ENCODE peak calls at places on chromosomes 16 and 17, in four cellular contexts. M is fibroblast of lung, X is IMR-90, S is hepatocyte. Z is an unnamed sample.

GRCh38 chr17:7130626-7131467 is 16.2 kb upstream of the ASGR2 start:
- DNase-seq in M (no peak), X (no peak), S (no peak), Z (no peak)

GRCh38 chr16:78115659-78116058 is 16.2 kb downstream of the WWOX start:
- DNase-seq in M (no peak), X (no peak), S (no peak), Z (no peak)

GRCh38 chr17:68198931-68199836 is 48.7 kb upstream of the AMZ2 start:
- DNase-seq in M (peak; percentile 21), X (no peak), S (peak; percentile 29), Z (peak; percentile 37)

GRCh38 chr17:8698142-8699050 is 46.2 kb downstream of the CCDC42 start:
- DNase-seq in M (peak; percentile 68), X (peak; percentile 79), S (peak; percentile 79), Z (no peak)

GRCh38 chr17:27577884-27578717 is 52.9 kb upstream of the LGALS9 start:
- DNase-seq in M (peak; percentile 60), X (peak; percentile 73), S (peak; percentile 75), Z (no peak)

GRCh38 chr17:8964801-8965393 is 610 bp downstream of the PIK3R5 start:
- DNase-seq in M (no peak), X (no peak), S (no peak), Z (no peak)

GRCh38 chr17:8151641-8152111 is 528 bp downstream of the PER1 start:
- DNase-seq in M (peak; percentile 83), X (peak; percentile 67), S (peak; percentile 78), Z (peak; percentile 50)

GRCh38 chr16:30527635-30528178 is 1.3 kb upstream of the ZNF768 start:
- DNase-seq in M (no peak), X (no peak), S (no peak), Z (peak; percentile 84)

GRCh38 chr17:82848022-82848592 is 8.3 kb upstream of the ZNF750 start:
- DNase-seq in M (peak; percentile 82), X (peak; percentile 79), S (peak; percentile 50), Z (peak; percentile 96)

GRCh38 chr17:39953471-39953888 is 9.3 kb upstream of the GSDMA start:
- DNase-seq in M (no peak), X (no peak), S (no peak), Z (no peak)

GRCh38 chr16:50841081-50841886 is 99.4 kb downstream of the CYLD start:
- DNase-seq in M (no peak), X (no peak), S (no peak), Z (no peak)

GRCh38 chr16:81214745-81215166 is 23.7 kb upstream of the BCO1 start:
- DNase-seq in M (peak; percentile 13), X (peak; percentile 15), S (no peak), Z (no peak)

GRCh38 chr16:88333645-88334516 is 48.9 kb upstream of the ZNF469 start:
- DNase-seq in M (no peak), X (no peak), S (no peak), Z (no peak)

GRCh38 chr17:43021739-43022512 is at the start of gene VAT1:
- DNase-seq in M (peak; percentile 74), X (peak; percentile 63), S (peak; percentile 93), Z (peak; percentile 76)

GRCh38 chr16:15765880-15766279 is 90.9 kb downstream of the MYH11 start:
- DNase-seq in M (peak; percentile 42), X (peak; percentile 39), S (peak; percentile 56), Z (peak; percentile 24)

GRCh38 chr17:76492989-76493501 is 8.2 kb downstream of the RHBDF2 start:
- DNase-seq in M (peak; percentile 91), X (peak; percentile 93), S (peak; percentile 61), Z (peak; percentile 81)

GRCh38 chr16:12386076-12386641 is 409.6 kb downstream of the SNX29 start:
- DNase-seq in M (no peak), X (no peak), S (no peak), Z (no peak)

GRCh38 chr17:21104608-21105007 is 22.2 kb upstream of the DHRS7B start:
- DNase-seq in M (no peak), X (no peak), S (no peak), Z (no peak)

GRCh38 chr16:70597135-70597534 is 49.2 kb upstream of the IL34 start:
- DNase-seq in M (no peak), X (no peak), S (no peak), Z (no peak)

GRCh38 chr17:67853703-67854102 is 28.4 kb downstream of the BPTF start:
- DNase-seq in M (no peak), X (no peak), S (no peak), Z (no peak)

GRCh38 chr17:41666336-41666680 is 22.4 kb upstream of the EIF1 start:
- DNase-seq in M (peak; percentile 46), X (peak; percentile 78), S (peak; percentile 75), Z (peak; percentile 59)

GRCh38 chr17:8488931-8489330 is 53.2 kb downstream of the NDEL1 start:
- DNase-seq in M (peak; percentile 93), X (peak; percentile 98), S (peak; percentile 71), Z (peak; percentile 75)

GRCh38 chr16:24610421-24610765 is 71.0 kb downstream of the RBBP6 start:
- DNase-seq in M (peak; percentile 28), X (peak; percentile 1), S (peak; percentile 32), Z (peak; percentile 9)

GRCh38 chr17:27603870-27604794 is 26.9 kb upstream of the LGALS9 start:
- DNase-seq in M (no peak), X (no peak), S (peak; percentile 50), Z (no peak)

GRCh38 chr16:27781195-27781524 is 231.2 kb downstream of the KATNIP start:
- DNase-seq in M (peak; percentile 25), X (no peak), S (no peak), Z (no peak)

GRCh38 chr16:50326835-50327465 is 41.8 kb downstream of the BRD7 start:
- DNase-seq in M (peak; percentile 31), X (peak; percentile 36), S (no peak), Z (peak; percentile 46)

DNA sequence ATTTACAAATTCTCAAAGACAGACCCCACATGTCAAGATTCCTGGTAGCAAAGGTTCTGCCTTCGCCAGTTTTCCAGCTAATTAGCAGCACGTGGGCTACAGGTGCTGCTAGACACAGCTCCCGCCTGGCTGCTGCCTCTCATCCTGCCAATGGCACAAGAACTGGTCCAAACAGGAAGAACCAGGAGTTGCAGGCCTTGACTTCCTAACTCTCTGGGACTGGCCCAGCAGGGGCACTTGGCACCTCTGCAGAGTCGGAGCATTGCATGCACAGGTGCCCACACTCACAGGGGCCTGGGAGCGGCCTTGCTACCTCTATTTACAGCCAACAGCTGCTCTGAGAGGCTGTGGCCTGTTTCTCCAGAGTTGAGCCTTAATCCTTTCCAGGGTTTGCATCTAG is 39.6 kb downstream of the TK2 start:
- DNase-seq in M (no peak), X (no peak), S (no peak), Z (no peak)
- H3K4me2 ChIP-seq in M (no peak overlapping the region), X (no peak overlapping the region), S (no peak overlapping the region), Z (no peak overlapping the region)

DNA sequence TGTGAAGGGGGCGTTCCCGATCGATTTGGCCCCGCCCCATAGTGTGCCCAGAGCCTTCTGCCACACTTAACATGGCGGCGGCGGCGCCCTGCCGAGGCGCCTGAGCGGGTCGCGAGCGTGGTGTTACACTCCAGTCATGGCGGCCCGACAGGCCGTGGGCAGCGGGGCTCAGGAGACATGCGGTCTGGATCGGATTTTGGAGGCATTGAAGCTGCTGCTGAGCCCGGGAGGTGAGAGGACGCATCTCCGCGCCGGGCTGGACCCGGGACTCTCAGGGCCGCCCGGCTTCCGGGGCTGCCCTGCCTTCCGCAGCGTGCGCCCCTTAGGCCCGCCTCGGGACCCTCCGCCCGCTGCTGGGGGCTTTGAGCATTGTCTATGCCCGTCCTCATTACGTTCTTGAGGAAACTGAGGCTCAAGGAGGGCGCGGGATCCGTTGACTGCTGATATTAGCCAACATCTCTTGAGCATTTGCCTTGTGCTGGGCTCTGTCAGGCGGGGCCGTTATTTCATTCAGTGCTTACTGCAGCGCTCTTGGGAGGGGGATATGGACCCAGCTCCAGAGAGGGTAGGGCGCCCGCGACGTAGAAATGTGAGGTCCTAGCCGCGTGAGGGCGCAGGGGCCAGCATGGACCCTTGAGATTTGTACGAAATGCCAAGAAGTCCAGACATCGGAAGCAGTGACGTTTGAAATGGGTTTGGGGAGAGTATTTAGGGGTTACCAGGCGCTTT is at the start of gene TANGO6:
- DNase-seq in M (peak; percentile 71), X (peak; percentile 68), S (peak; percentile 90), Z (peak; percentile 64)
- TF ChIP-seq CTCF in M (peak; percentile 38), X (peak; percentile 39), S (peak; percentile 43), Z (no peak)

DNA sequence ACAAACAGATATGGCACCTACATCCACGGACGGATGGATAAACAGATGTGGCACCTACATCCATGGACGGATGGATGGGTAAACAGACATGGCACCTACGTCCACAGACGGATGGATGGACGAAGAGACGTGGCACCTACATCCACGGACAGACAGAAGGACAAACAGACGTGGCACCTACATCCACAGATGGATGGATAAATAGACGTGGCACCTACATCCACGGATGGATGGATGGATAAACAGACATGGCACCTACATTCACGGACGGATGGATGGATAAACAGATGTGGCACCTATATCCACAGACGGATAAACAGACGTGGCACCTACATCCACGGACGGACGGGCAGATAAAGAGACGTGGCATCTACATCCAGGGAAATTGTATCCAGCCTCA is 45.6 kb downstream of the TIMM22 start:
- DNase-seq in M (no peak), X (no peak), S (no peak), Z (no peak)
- H3K4me1 ChIP-seq in M (peaks cover 6% of the 10 kb centered on the region), X (peaks cover 9% of the 10 kb centered on the region), S (peaks cover 20% of the 10 kb centered on the region), Z (peaks cover 14% of the 10 kb centered on the region)

GRCh38 chr17:38741853-38742421 is 6.2 kb downstream of the PCGF2 start:
- DNase-seq in M (no peak), X (no peak), S (peak; percentile 48), Z (peak; percentile 9)
- H3K4me2 ChIP-seq in M (peak overlapping the region; percentile 33), X (no peak overlapping the region), S (peak overlapping the region; percentile 69), Z (no peak overlapping the region)

DNA sequence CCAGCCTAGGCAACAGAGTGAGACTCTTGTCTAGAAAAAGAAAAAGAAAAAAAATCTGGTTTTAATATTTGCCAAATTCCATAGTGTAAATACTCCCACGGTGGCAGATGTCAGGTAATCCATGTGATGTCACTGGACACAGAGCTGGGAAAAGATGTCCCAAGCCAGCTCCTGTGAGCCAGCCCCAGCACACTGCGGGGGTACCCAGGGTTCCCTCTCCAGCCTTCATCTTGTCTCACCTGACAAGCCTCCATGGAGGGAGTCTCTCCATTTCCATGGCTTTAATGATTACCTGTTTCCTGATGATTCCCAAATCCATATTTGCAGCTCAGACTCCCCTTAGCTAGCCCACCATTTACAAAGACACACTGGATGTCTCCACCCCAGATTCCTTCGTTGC is 4.6 kb downstream of the CD300LB start:
- DNase-seq in M (no peak), X (no peak), S (no peak), Z (no peak)
- TF ChIP-seq CTCF in M (no peak), X (no peak), S (no peak), Z (no peak)

DNA sequence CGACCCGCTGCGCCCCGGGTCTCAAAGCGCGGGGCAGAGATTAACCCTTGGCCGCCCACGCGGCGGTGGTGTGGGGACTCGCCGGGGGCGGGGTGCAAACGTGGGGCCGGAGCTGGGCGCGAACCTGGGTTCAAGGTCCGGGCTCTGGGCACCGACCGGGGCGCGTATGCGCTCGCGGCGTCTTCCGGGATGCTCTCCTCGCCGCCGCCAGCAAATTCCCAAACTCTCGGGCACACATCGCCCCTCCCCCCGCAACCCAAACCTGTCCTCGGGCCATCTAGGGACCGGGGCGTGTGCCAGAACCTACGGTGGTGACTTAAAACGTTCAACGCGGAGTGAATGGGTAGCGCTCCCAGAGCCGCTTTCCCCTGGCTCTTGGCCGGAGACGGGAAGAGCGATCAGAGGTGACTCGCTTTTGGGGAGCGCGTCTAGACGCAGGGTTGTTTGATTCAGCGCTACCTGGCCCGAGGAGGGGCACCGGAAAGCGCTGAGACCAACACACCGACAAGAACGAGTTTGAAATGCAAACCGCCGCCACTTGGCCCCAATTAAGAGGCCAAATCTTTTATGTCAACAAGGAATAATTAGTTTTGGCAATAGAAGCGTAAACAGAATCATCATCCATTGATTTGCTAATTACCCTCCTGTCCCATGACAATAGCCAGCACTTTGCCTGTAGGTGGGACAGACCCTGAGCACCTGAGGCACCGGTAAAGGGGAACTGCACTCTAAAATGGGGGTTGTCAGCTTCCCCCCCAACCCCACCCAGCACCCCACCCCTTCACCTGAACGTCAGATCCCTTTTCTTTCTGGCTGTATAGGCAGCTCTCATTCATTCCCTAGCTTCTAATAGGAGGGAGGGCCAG is 46.2 kb downstream of the WNT3 start:
- DNase-seq in M (no peak), X (no peak), S (peak; percentile 66), Z (peak; percentile 48)
- H3K4me1 ChIP-seq in M (no peaks in the 10 kb centered on the region), X (no peaks in the 10 kb centered on the region), S (peaks cover 13% of the 10 kb centered on the region), Z (peaks cover 9% of the 10 kb centered on the region)

Z was measured in mammary epithelial cell.